ENCODE peak calls at places on chromosomes 5 and 9, in six cellular contexts. P, W, B, Z, K and N are unnamed samples.
A peak's percentile ranks its signal among the peaks of the same experiment; 100 is the strongest.

GRCh38 chr5:8580298-8580697 is 711.4 kb downstream of the MTRR start:
- DNase-seq in P (no peak), W (no peak), B (no peak), Z (no peak), K (no peak), N (no peak)

GRCh38 chr5:36392818-36393217 is 91.1 kb upstream of the RANBP3L start:
- DNase-seq in P (no peak), W (no peak), B (no peak), Z (no peak), K (no peak), N (no peak)

GRCh38 chr9:127572961-127573727 is 38.9 kb upstream of the STXBP1 start:
- DNase-seq in P (no peak), W (no peak), B (no peak), Z (no peak), K (no peak), N (no peak)

GRCh38 chr9:75644649-75645048 is 245.8 kb upstream of the PCSK5 start:
- DNase-seq in P (no peak), W (peak; percentile 47), B (no peak), Z (no peak), K (peak; percentile 17), N (no peak)

GRCh38 chr5:151062405-151063135 is 18.3 kb downstream of the TNIP1 start:
- DNase-seq in P (no peak), W (no peak), B (no peak), Z (no peak), K (no peak), N (no peak)

GRCh38 chr5:92064993-92065392 is 681.9 kb upstream of the ARRDC3 start:
- DNase-seq in P (no peak), W (no peak), B (no peak), Z (no peak), K (no peak), N (no peak)

GRCh38 chr9:131407717-131408195 is 13.9 kb downstream of the PRRC2B start:
- DNase-seq in P (peak; percentile 82), W (no peak), B (peak; percentile 34), Z (peak; percentile 54), K (no peak), N (peak; percentile 37)

GRCh38 chr9:134315716-134316443 is 10.4 kb upstream of the RXRA start:
- DNase-seq in P (no peak), W (peak; percentile 65), B (no peak), Z (no peak), K (no peak), N (no peak)

GRCh38 chr5:128579111-128579510 is 41.1 kb upstream of the FBN2 start:
- DNase-seq in P (no peak), W (no peak), B (no peak), Z (no peak), K (no peak), N (no peak)

GRCh38 chr9:89678394-89679005 is 73.7 kb downstream of the GADD45G start:
- DNase-seq in P (peak; percentile 45), W (no peak), B (no peak), Z (no peak), K (no peak), N (no peak)

GRCh38 chr9:37906312-37907239 is 2.6 kb upstream of the SLC25A51 start:
- DNase-seq in P (no peak), W (no peak), B (no peak), Z (no peak), K (no peak), N (no peak)

GRCh38 chr5:33180900-33181299 is 259.9 kb upstream of the TARS1 start:
- DNase-seq in P (peak; percentile 42), W (no peak), B (no peak), Z (peak; percentile 15), K (no peak), N (no peak)

GRCh38 chr5:150671509-150672236 is 10.6 kb downstream of the MYOZ3 start:
- DNase-seq in P (peak; percentile 85), W (peak; percentile 83), B (no peak), Z (peak; percentile 26), K (no peak), N (peak; percentile 16)

GRCh38 chr5:135759149-135759784 is 75.2 kb upstream of the SLC25A48 start:
- DNase-seq in P (no peak), W (no peak), B (no peak), Z (no peak), K (no peak), N (no peak)

GRCh38 chr5:73120222-73121108 is at the start of gene TMEM171:
- DNase-seq in P (peak; percentile 85), W (peak; percentile 88), B (peak; percentile 86), Z (peak; percentile 77), K (no peak), N (no peak)

GRCh38 chr9:131399972-131400371 is 6.1 kb downstream of the PRRC2B start:
- DNase-seq in P (no peak), W (no peak), B (no peak), Z (no peak), K (no peak), N (no peak)

GRCh38 chr9:114769664-114770063 is 36.2 kb downstream of the TNFSF15 start:
- DNase-seq in P (no peak), W (no peak), B (no peak), Z (no peak), K (no peak), N (no peak)

GRCh38 chr9:19992556-19992955 is 203.7 kb upstream of the SLC24A2 start:
- DNase-seq in P (no peak), W (no peak), B (no peak), Z (no peak), K (no peak), N (no peak)

GRCh38 chr5:142356318-142356715 is 31.5 kb upstream of the SPRY4 start:
- DNase-seq in P (no peak), W (no peak), B (no peak), Z (no peak), K (no peak), N (no peak)

GRCh38 chr5:1743061-1743768 is 56.4 kb downstream of the MRPL36 start:
- DNase-seq in P (no peak), W (no peak), B (no peak), Z (no peak), K (no peak), N (no peak)

GRCh38 chr9:137057545-137057944 is 3.7 kb upstream of the ENTPD2 start:
- DNase-seq in P (no peak), W (no peak), B (no peak), Z (no peak), K (no peak), N (no peak)

GRCh38 chr9:77807846-77808749 is 160.0 kb upstream of the GNA14 start:
- DNase-seq in P (no peak), W (no peak), B (no peak), Z (no peak), K (no peak), N (no peak)

GRCh38 chr9:129380961-129381401 is 202.9 kb upstream of the IER5L start:
- DNase-seq in P (peak; percentile 81), W (peak; percentile 55), B (no peak), Z (no peak), K (no peak), N (no peak)

GRCh38 chr5:139745121-139745799 is 50.3 kb upstream of the PSD2 start:
- DNase-seq in P (no peak), W (no peak), B (no peak), Z (no peak), K (no peak), N (no peak)

GRCh38 chr9:93366119-93366447 is 85.4 kb upstream of the FAM120A start:
- DNase-seq in P (no peak), W (peak; percentile 66), B (no peak), Z (no peak), K (no peak), N (no peak)
- H3K27ac ChIP-seq in P (no peak overlapping the region), W (no peak overlapping the region), B (no peak overlapping the region), Z (no peak overlapping the region), K (no peak overlapping the region), N (no peak overlapping the region)

GRCh38 chr9:95108777-95109176 is 208.7 kb downstream of the FANCC start:
- DNase-seq in P (no peak), W (no peak), B (no peak), Z (no peak), K (no peak), N (no peak)

GRCh38 chr9:95110956-95111525 is 206.5 kb downstream of the FANCC start:
- DNase-seq in P (no peak), W (no peak), B (no peak), Z (no peak), K (no peak), N (no peak)

GRCh38 chr9:95109456-95109855 is 208.1 kb downstream of the FANCC start:
- DNase-seq in P (no peak), W (no peak), B (no peak), Z (no peak), K (no peak), N (no peak)

GRCh38 chr9:95112436-95113280 is 204.9 kb downstream of the FANCC start:
- DNase-seq in P (no peak), W (no peak), B (no peak), Z (no peak), K (no peak), N (no peak)

DNA sequence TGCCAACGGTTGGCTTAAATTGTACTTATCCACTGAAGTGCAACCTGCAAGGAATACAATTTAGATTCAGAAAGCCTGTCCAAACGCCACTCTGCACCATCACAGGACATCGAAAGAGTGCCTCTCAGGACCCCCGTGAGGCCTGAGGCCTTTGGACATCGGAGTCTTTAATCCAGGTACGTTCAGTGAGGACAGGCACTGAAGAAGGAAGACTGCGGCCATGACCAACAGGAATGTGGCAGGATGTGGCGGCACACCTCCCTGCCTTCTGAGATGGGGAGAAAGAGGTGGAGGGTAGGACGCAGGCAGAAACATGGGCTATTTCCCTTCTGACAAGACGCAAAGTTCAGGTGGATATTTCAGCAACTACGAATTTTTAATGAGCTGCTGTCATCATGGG is 205.8 kb downstream of the FANCC start:
- DNase-seq in P (no peak), W (no peak), B (no peak), Z (no peak), K (no peak), N (no peak)
- H3K4me3 ChIP-seq in P (no peak overlapping the region), W (no peak overlapping the region), B (no peak overlapping the region), Z (no peak overlapping the region), K (no peak overlapping the region), N (no peak overlapping the region)

GRCh38 chr9:115855458-115856133 is 298.0 kb upstream of the PAPPA start:
- DNase-seq in P (peak; percentile 79), W (no peak), B (no peak), Z (no peak), K (no peak), N (no peak)
- H3K27ac ChIP-seq in P (peak overlapping the region; percentile 45), W (no peak overlapping the region), B (no peak overlapping the region), Z (no peak overlapping the region), K (no peak overlapping the region), N (no peak overlapping the region)

GRCh38 chr5:88664630-88665029 is 218.4 kb downstream of the MEF2C start:
- DNase-seq in P (peak; percentile 87), W (no peak), B (no peak), Z (no peak), K (no peak), N (no peak)
- H3K4me3 ChIP-seq in P (no peak overlapping the region), W (no peak overlapping the region), B (no peak overlapping the region), Z (no peak overlapping the region), K (no peak overlapping the region), N (no peak overlapping the region)

GRCh38 chr9:71647094-71647591 is 121.2 kb downstream of the CEMIP2 start:
- DNase-seq in P (peak; percentile 12), W (peak; percentile 80), B (peak; percentile 79), Z (no peak), K (no peak), N (no peak)
- H3K27ac ChIP-seq in P (no peak overlapping the region), W (peak overlapping the region; percentile 67), B (no peak overlapping the region), Z (no peak overlapping the region), K (no peak overlapping the region), N (no peak overlapping the region)